ENCODE peak calls at places on chromosomes 4 and X, in nine cellular contexts. O is NCI-H1092 treated with DMSO at 0.1 percent for 48 hours; I is stimulated activated CD4-positive, alpha-beta T cell treated with anti-CD3 and anti-CD28 coated beads, Interleukin-15, amount 100 ng/mL, for 1 hour; T is amygdala; C is suprapubic skin; U is EH; Z is GM06990; N is cardiac fibroblast; G is smooth muscle cell of the brain vasculature. Y is an unnamed sample.

GRCh38 chr4:98352403-98352802 is 91.2 kb downstream of the RAP1GDS1 start:
- DNase-seq in C (no peak), O (no peak), N (no peak), T (no peak), U (no peak), G (no peak), Z (no peak), I (no peak), Y (no peak)

GRCh38 chrX:153885208-153885787 is 675 bp downstream of the L1CAM start:
- DNase-seq in G (no peak), U (no peak), O (no peak), C (no peak), N (no peak), Z (peak; percentile 18), I (no peak), T (no peak), Y (no peak)

GRCh38 chrX:111728096-111728495 is 47.1 kb downstream of the ALG13 start:
- DNase-seq in G (no peak), O (no peak), C (no peak), Z (no peak), U (peak; percentile 44), I (no peak), T (no peak), N (no peak), Y (no peak)

GRCh38 chrX:39650883-39651282 is 446.9 kb downstream of the BCOR start:
- DNase-seq in C (no peak), O (no peak), G (no peak), U (no peak), N (no peak), I (no peak), T (no peak), Z (no peak), Y (no peak)

GRCh38 chrX:153019166-153019565 is 25.2 kb upstream of the PNMA5 start:
- DNase-seq in U (no peak), N (no peak), C (no peak), I (no peak), O (no peak), Z (no peak), T (no peak), G (no peak), Y (no peak)

GRCh38 chr4:171956678-171957077 is 143.5 kb downstream of the GALNTL6 start:
- DNase-seq in O (no peak), N (no peak), I (no peak), C (no peak), T (no peak), G (no peak), Z (no peak), U (no peak), Y (no peak)

GRCh38 chrX:27575565-27575964 is 14.6 kb upstream of the DCAF8L2 start:
- DNase-seq in Z (no peak), N (peak; percentile 67), C (no peak), G (no peak), U (no peak), O (no peak), I (no peak), T (no peak), Y (no peak)

GRCh38 chr4:71732706-71733105 is 51.2 kb downstream of the GC start:
- DNase-seq in O (no peak), U (peak; percentile 32), G (no peak), Z (no peak), T (no peak), C (no peak), N (peak; percentile 60), I (no peak), Y (no peak)

GRCh38 chr4:1711906-1712215 is 258 bp downstream of the SLBP start:
- DNase-seq in T (no peak), G (no peak), C (no peak), N (no peak), U (peak; percentile 54), O (no peak), I (no peak), Z (no peak), Y (no peak)

GRCh38 chr4:168917150-168917779 is 92.8 kb downstream of the CBR4 start:
- DNase-seq in G (peak; percentile 36), Z (peak; percentile 8), N (peak; percentile 78), T (no peak), U (peak; percentile 65), C (no peak), O (peak; percentile 60), I (no peak), Y (peak; percentile 18)

GRCh38 chrX:118226060-118226428 is 109.4 kb upstream of the KLHL13 start:
- DNase-seq in G (no peak), Z (peak; percentile 9), U (no peak), O (peak; percentile 64), C (no peak), N (peak; percentile 40), T (no peak), I (no peak), Y (no peak)

GRCh38 chr4:122658818-122659295 is 38.0 kb upstream of the IL21 start:
- DNase-seq in U (no peak), N (no peak), O (no peak), I (no peak), T (no peak), Z (peak; percentile 48), G (no peak), C (no peak), Y (no peak)

GRCh38 chr4:147777456-147778091 is 45.7 kb downstream of the ARHGAP10 start:
- DNase-seq in T (no peak), N (peak; percentile 36), O (no peak), U (peak; percentile 49), G (no peak), C (no peak), I (no peak), Z (no peak), Y (no peak)

GRCh38 chrX:152892999-152893605 is 4.8 kb upstream of the ZNF185 start:
- DNase-seq in O (no peak), U (no peak), T (no peak), N (no peak), Z (no peak), I (no peak), G (no peak), C (no peak), Y (no peak)

GRCh38 chr4:174575436-174575835 is 53.1 kb upstream of the HPGD start:
- DNase-seq in U (no peak), Z (no peak), G (no peak), C (no peak), N (no peak), I (no peak), O (no peak), T (no peak), Y (no peak)

GRCh38 chr4:141810702-141811365 is 174.5 kb downstream of the IL15 start:
- DNase-seq in I (no peak), T (no peak), Z (no peak), G (no peak), N (no peak), O (no peak), U (peak; percentile 36), C (no peak), Y (no peak)

GRCh38 chr4:31657859-31658258 is 937.7 kb downstream of the PCDH7 start:
- DNase-seq in G (no peak), T (no peak), I (no peak), O (no peak), Z (no peak), N (peak; percentile 47), U (no peak), C (no peak), Y (no peak)

GRCh38 chr4:142656178-142656577 is 189.9 kb downstream of the INPP4B start:
- DNase-seq in O (no peak), C (no peak), T (no peak), G (no peak), U (peak; percentile 13), I (no peak), Z (no peak), N (peak; percentile 39), Y (no peak)

GRCh38 chr4:99868126-99868596 is 26.1 kb downstream of the LAMTOR3 start:
- DNase-seq in T (no peak), G (no peak), C (no peak), I (no peak), U (peak; percentile 71), N (peak; percentile 29), O (no peak), Z (no peak), Y (peak; percentile 50)

GRCh38 chr4:75666299-75666698 is 6.9 kb downstream of the G3BP2 start:
- DNase-seq in U (no peak), N (peak; percentile 11), C (no peak), I (no peak), G (no peak), T (no peak), Z (no peak), O (no peak), Y (no peak)

GRCh38 chr4:3684546-3684945 is 81.6 kb upstream of the ADRA2C start:
- DNase-seq in T (no peak), G (no peak), U (no peak), Z (no peak), O (no peak), I (no peak), C (peak; percentile 29), N (no peak), Y (no peak)

GRCh38 chr4:182738283-182739047 is 178.7 kb downstream of the DCTD start:
- DNase-seq in N (no peak), T (no peak), G (no peak), C (no peak), Z (no peak), U (peak; percentile 65), O (no peak), I (no peak), Y (no peak)

GRCh38 chrX:41449615-41450014 is 2.5 kb downstream of the NYX start:
- DNase-seq in C (no peak), N (peak; percentile 19), I (no peak), G (no peak), O (peak; percentile 31), T (no peak), U (peak; percentile 77), Z (no peak), Y (no peak)

GRCh38 chr4:48268956-48269860 is at the start of gene TEC:
- DNase-seq in O (no peak), N (peak; percentile 21), G (no peak), I (no peak), Z (no peak), U (peak; percentile 47), T (peak; percentile 5), C (peak; percentile 70), Y (peak; percentile 18)

GRCh38 chr4:149923736-149924135 is 108.1 kb upstream of the IQCM start:
- DNase-seq in Z (no peak), I (no peak), T (no peak), C (no peak), U (no peak), O (no peak), G (no peak), N (no peak), Y (no peak)

GRCh38 chrX:38817004-38817703 is 15.9 kb downstream of the MID1IP1 start:
- DNase-seq in T (no peak), G (no peak), N (peak; percentile 43), O (no peak), Z (no peak), C (no peak), U (peak; percentile 70), I (no peak), Y (peak; percentile 55)

GRCh38 chrX:103367502-103367901 is 8.8 kb upstream of the BEX3 start:
- DNase-seq in U (peak; percentile 62), O (no peak), G (no peak), Z (no peak), C (no peak), I (no peak), T (no peak), N (no peak), Y (no peak)

GRCh38 chrX:3697701-3698279 is 15.7 kb downstream of the PRKX start:
- DNase-seq in O (peak; percentile 90), I (no peak), N (peak; percentile 74), U (peak; percentile 68), Z (no peak), G (peak; percentile 67), T (peak; percentile 38), C (no peak), Y (no peak)

GRCh38 chr4:94177822-94178221 is 29.8 kb upstream of the SMARCAD1 start:
- DNase-seq in C (no peak), Z (no peak), U (peak; percentile 1), G (no peak), N (no peak), O (no peak), I (no peak), T (no peak), Y (no peak)

GRCh38 chr4:154578919-154579318 is 11.6 kb downstream of the FGA start:
- DNase-seq in G (no peak), T (no peak), C (no peak), Z (no peak), U (no peak), N (peak; percentile 23), I (no peak), O (no peak), Y (no peak)

GRCh38 chr4:67743194-67743593 is 11.0 kb downstream of the GNRHR start:
- DNase-seq in U (no peak), T (no peak), G (no peak), Z (no peak), O (no peak), I (no peak), C (no peak), N (no peak), Y (no peak)

Y was measured in NT2/D1.